ENCODE peak calls at places on chromosomes 12 and 14, in ten cellular contexts. Y is psoas muscle, E is thoracic aorta, H is tibial artery, J is cardiac muscle cell, P is epithelial cell of esophagus, I is fibroblast of pulmonary artery, C is nephron progenitor cell, U is GM20000, S is mesothelial cell of epicardium. X is an unnamed sample.

GRCh38 chr14:97571861-97572555 is 774.8 kb downstream of the VRK1 start:
- DNase-seq in J (no peak), E (no peak), C (no peak), S (no peak), I (no peak), H (no peak), U (no peak), P (no peak), Y (no peak), X (no peak)

GRCh38 chr12:6267007-6267721 is 43.3 kb upstream of the PLEKHG6 start:
- DNase-seq in I (no peak), C (no peak), Y (no peak), P (peak; percentile 68), J (no peak), U (no peak), E (no peak), S (no peak), H (no peak), X (no peak)

GRCh38 chr14:20143911-20144310 is 5.3 kb downstream of the OR4N5 start:
- DNase-seq in C (no peak), S (no peak), P (no peak), H (no peak), Y (no peak), J (no peak), I (no peak), E (no peak), U (no peak), X (no peak)

GRCh38 chr12:2084553-2085296 is 31.9 kb downstream of the CACNA1C start:
- DNase-seq in C (no peak), E (no peak), P (no peak), H (peak; percentile 92), S (no peak), J (no peak), I (peak; percentile 58), U (no peak), Y (peak; percentile 37), X (peak; percentile 62)

GRCh38 chr12:2054091-2055018 is 1.6 kb downstream of the CACNA1C start:
- DNase-seq in E (no peak), U (no peak), C (peak; percentile 25), J (peak; percentile 29), P (no peak), H (peak; percentile 67), S (peak; percentile 49), Y (no peak), I (no peak), X (no peak)

GRCh38 chr14:53432378-53432802 is 279.3 kb upstream of the DDHD1 start:
- DNase-seq in Y (no peak), P (peak; percentile 62), C (peak; percentile 48), U (peak; percentile 60), S (peak; percentile 41), H (no peak), I (peak; percentile 55), J (peak; percentile 66), E (no peak), X (peak; percentile 35)

GRCh38 chr14:54577977-54578376 is 11.0 kb downstream of the SAMD4A start:
- DNase-seq in S (no peak), Y (no peak), P (no peak), U (no peak), E (no peak), J (no peak), I (no peak), C (no peak), H (no peak), X (no peak)

GRCh38 chr12:31118347-31118830 is 44.7 kb downstream of the DDX11 start:
- DNase-seq in E (no peak), J (no peak), P (no peak), S (no peak), H (no peak), C (peak; percentile 52), Y (no peak), U (no peak), I (no peak), X (no peak)

GRCh38 chr14:38098074-38098846 is 109.4 kb upstream of the SSTR1 start:
- DNase-seq in S (no peak), P (peak; percentile 27), C (no peak), Y (no peak), J (no peak), U (no peak), I (peak; percentile 50), E (no peak), H (no peak), X (peak; percentile 89)

GRCh38 chr12:19382111-19382526 is 57.2 kb upstream of the AEBP2 start:
- DNase-seq in H (no peak), P (peak; percentile 92), S (no peak), U (peak; percentile 65), C (no peak), J (no peak), Y (no peak), I (peak; percentile 88), E (no peak), X (peak; percentile 60)

GRCh38 chr12:62913380-62913779 is 21.6 kb downstream of the PPM1H start:
- DNase-seq in Y (no peak), C (no peak), J (no peak), I (no peak), H (no peak), U (no peak), P (peak; percentile 48), S (no peak), E (no peak), X (no peak)

GRCh38 chr14:99517643-99518381 is 36.6 kb downstream of the CCNK start:
- DNase-seq in U (no peak), I (no peak), Y (no peak), C (no peak), E (no peak), P (no peak), S (no peak), H (peak; percentile 62), J (no peak), X (no peak)

GRCh38 chr14:33432407-33433023 is 493.8 kb downstream of the NPAS3 start:
- DNase-seq in P (peak; percentile 54), H (no peak), I (peak; percentile 69), J (peak; percentile 39), E (no peak), Y (no peak), S (no peak), U (no peak), C (no peak), X (peak; percentile 13)
- TF ChIP-seq CTCF in P (peak; percentile 66), H (no peak), I (peak; percentile 67), J (peak; percentile 63), E (peak; percentile 10), Y (peak; percentile 34), S (peak; percentile 24), U (peak; percentile 9), C (peak; percentile 11), X (peak; percentile 72)

DNA sequence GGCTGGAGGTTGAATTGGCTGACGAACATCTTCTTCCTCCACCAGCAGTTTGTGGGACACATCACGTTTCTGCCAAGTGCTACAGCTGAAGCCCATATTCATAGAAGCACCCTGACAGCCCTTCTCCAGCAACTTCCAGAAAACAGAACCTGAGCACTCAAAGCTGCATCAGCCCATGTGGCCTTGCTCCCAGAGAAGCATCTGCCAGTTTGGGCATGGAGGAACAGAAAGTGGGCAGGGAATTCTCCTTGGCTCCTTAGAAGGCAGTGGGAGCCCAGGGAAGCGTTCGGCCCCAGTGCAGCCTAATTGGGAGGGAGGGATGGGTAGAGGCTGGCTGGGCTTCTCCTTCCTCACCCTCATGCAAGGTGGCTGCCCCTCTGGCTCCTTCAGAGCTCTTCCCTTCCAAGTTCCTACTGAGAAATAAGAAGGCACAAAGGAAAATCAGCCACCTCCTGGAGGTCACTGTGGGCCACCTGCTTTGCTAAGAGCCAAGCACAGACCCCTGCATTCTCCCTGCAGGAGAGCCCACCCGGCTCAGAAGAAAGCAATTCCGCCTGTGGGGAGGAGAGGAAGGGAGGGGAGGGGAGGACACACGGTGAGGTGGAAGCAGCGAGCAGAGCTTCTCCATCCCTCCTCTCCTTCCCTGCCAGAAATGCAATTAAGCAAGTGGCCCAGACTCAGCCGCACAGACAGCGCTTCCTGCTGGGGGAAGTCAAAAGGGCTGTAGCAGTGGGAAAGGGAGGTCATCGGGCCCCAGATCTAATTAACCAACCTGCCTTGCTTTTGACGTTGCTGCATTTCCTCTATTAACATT is 4.2 kb upstream of the NGB start:
- DNase-seq in S (no peak), E (no peak), Y (no peak), I (no peak), U (no peak), P (no peak), H (no peak), C (no peak), J (no peak), X (no peak)
- TF ChIP-seq CTCF in S (no peak), E (no peak), Y (no peak), I (no peak), U (no peak), P (no peak), H (no peak), C (no peak), J (no peak), X (no peak)

DNA sequence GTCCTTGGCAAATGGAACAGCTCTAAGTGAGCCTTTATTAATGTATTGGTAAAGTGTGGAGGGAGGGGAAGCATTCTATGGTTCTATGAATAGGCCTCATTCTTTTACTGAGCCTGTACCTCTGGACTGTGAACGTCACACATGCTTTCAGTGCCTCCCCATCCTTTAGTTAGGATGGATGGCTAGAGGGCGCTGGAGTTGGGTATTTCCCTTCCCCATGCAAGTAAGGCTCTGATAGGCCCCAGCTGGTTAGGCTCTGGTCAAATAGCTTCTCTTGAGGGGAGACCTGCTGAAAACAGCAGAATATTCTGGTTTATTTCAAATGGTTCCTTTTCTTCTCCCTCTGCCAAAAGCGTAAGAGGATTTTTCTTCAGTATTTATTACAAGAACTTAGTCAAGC is 860.9 kb upstream of the MDGA2 start:
- DNase-seq in P (peak; percentile 32), C (peak; percentile 11), Y (no peak), J (peak; percentile 60), S (no peak), H (no peak), I (no peak), U (no peak), E (no peak), X (no peak)
- TF ChIP-seq CTCF in P (no peak), C (no peak), Y (no peak), J (no peak), S (no peak), H (no peak), I (no peak), U (no peak), E (no peak), X (no peak)

GRCh38 chr12:70576341-70577282 is 60.6 kb downstream of the PTPRB start:
- DNase-seq in U (peak; percentile 35), E (no peak), I (peak; percentile 92), Y (no peak), S (no peak), J (peak; percentile 78), P (peak; percentile 81), H (no peak), C (peak; percentile 16), X (peak; percentile 93)

GRCh38 chr12:70571705-70572269 is 65.4 kb downstream of the PTPRB start:
- DNase-seq in C (no peak), E (no peak), U (no peak), P (no peak), J (no peak), S (no peak), Y (no peak), H (no peak), I (no peak), X (no peak)

GRCh38 chr12:70583251-70583650 is 54.0 kb downstream of the PTPRB start:
- DNase-seq in P (no peak), E (no peak), H (no peak), C (no peak), U (no peak), Y (no peak), I (no peak), J (no peak), S (no peak), X (no peak)

GRCh38 chr12:70581199-70581598 is 56.0 kb downstream of the PTPRB start:
- DNase-seq in S (no peak), P (no peak), C (no peak), H (no peak), J (no peak), I (no peak), U (no peak), Y (no peak), E (no peak), X (no peak)

GRCh38 chr12:70577283-70577634 is 60.0 kb downstream of the PTPRB start:
- DNase-seq in U (no peak), I (no peak), C (no peak), J (no peak), Y (no peak), H (no peak), S (no peak), E (no peak), P (no peak), X (no peak)
- TF ChIP-seq CTCF in U (no peak), I (no peak), C (no peak), J (no peak), Y (no peak), H (no peak), S (no peak), E (no peak), P (no peak), X (peak; percentile 48)